ENCODE peak calls at places on chromosomes 4 and X, in ten cellular contexts. M is MM.1S, C is A549, F is stomach, J is breast epithelium, P is uterus, I is SK-N-SH, Z is IMR-90, S is lung, O is H9. A is an unnamed sample.

GRCh38 chrX:122363112-122363511 is 821.0 kb upstream of the GRIA3 start:
- DNase-seq in O (peak; percentile 39), M (no peak), S (no peak), F (no peak), I (no peak), Z (no peak), J (no peak), P (no peak), C (no peak), A (no peak)

GRCh38 chr4:40963912-40964478 is 214.2 kb downstream of the NSUN7 start:
- DNase-seq in Z (peak; percentile 73), M (no peak), O (no peak), I (no peak), C (no peak), F (no peak), P (no peak), S (no peak), J (no peak), A (no peak)

GRCh38 chrX:38880460-38880859 is 79.2 kb downstream of the MID1IP1 start:
- DNase-seq in F (no peak), M (no peak), Z (peak; percentile 56), S (no peak), I (no peak), J (no peak), C (peak; percentile 1), P (no peak), O (no peak), A (no peak)

GRCh38 chr4:186840771-186841301 is 117.2 kb upstream of the FAT1 start:
- DNase-seq in Z (no peak), M (no peak), J (no peak), P (peak; percentile 43), F (no peak), C (no peak), O (no peak), I (no peak), S (no peak), A (no peak)

GRCh38 chr4:108592674-108592986 is 27.7 kb upstream of the RPL34 start:
- DNase-seq in P (no peak), I (no peak), M (no peak), C (no peak), O (no peak), F (no peak), Z (no peak), J (no peak), S (no peak), A (no peak)

GRCh38 chr4:158750379-158750778 is 18.4 kb upstream of the FNIP2 start:
- DNase-seq in S (no peak), Z (peak; percentile 93), J (no peak), P (no peak), O (no peak), M (no peak), I (no peak), F (no peak), C (no peak), A (no peak)

GRCh38 chrX:12548341-12548740 is 242.9 kb upstream of the PRPS2 start:
- DNase-seq in Z (no peak), O (no peak), S (no peak), J (no peak), M (no peak), C (no peak), F (no peak), I (no peak), P (no peak), A (no peak)

GRCh38 chr4:40321671-40322131 is 13.4 kb upstream of the CHRNA9 start:
- DNase-seq in I (no peak), C (no peak), J (no peak), P (no peak), M (peak; percentile 3), F (no peak), Z (peak; percentile 79), S (no peak), O (no peak), A (no peak)

GRCh38 chr4:168440442-168441264 is 39.6 kb downstream of the DDX60L start:
- DNase-seq in M (no peak), F (no peak), P (no peak), O (no peak), S (no peak), Z (peak; percentile 62), I (no peak), C (peak; percentile 77), J (no peak), A (no peak)

GRCh38 chr4:73599182-73599581 is 21.1 kb downstream of the RASSF6 start:
- DNase-seq in O (peak; percentile 82), P (no peak), F (peak; percentile 69), C (peak; percentile 51), I (no peak), S (no peak), J (peak; percentile 42), Z (peak; percentile 73), M (peak; percentile 56), A (peak; percentile 53)

GRCh38 chrX:24113161-24113560 is 36.4 kb upstream of the ZFX start:
- DNase-seq in M (no peak), S (no peak), J (no peak), C (no peak), P (no peak), O (no peak), Z (peak; percentile 76), I (no peak), F (no peak), A (no peak)

GRCh38 chrX:95290455-95290854 is 1394.2 kb upstream of the DIAPH2 start:
- DNase-seq in P (no peak), Z (no peak), S (no peak), I (no peak), C (no peak), M (no peak), F (no peak), J (no peak), O (no peak), A (no peak)

GRCh38 chrX:118780915-118781314 is 42.7 kb upstream of the ZCCHC12 start:
- DNase-seq in P (no peak), I (no peak), Z (peak; percentile 24), S (no peak), O (no peak), M (no peak), C (no peak), F (no peak), J (no peak), A (no peak)

GRCh38 chr4:121668368-121669162 is 28.2 kb downstream of the ANXA5 start:
- DNase-seq in O (no peak), I (no peak), S (no peak), Z (peak; percentile 99), M (no peak), C (no peak), P (no peak), J (no peak), F (no peak), A (no peak)

DNA sequence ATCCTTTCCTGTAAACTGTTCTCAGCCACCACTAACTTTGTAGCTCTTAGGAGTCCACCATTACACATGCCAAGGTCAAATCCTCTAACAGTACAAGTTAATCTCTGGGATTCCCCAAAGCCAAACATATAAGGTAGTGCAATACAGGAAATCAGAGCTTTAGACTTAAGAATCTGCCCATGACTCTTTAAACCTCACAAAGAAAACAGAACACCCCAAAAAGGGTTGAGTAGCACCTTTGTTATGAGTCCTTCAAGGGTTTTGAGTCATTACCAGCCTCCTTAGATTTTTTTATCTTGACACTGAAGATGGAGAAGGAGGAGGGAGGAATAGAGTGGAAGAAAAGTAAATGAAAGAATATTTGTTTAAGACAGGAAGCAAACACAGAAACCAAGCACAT is 243.9 kb upstream of the SPANXN1 start:
- DNase-seq in C (no peak), O (no peak), F (no peak), S (no peak), P (no peak), I (no peak), J (no peak), Z (no peak), M (no peak), A (no peak)
- H3K9me3 ChIP-seq in C (no peaks in the 10 kb centered on the region), O (peaks cover 11% of the 10 kb centered on the region), F (no peaks in the 10 kb centered on the region), S (no peaks in the 10 kb centered on the region), P (no peaks in the 10 kb centered on the region), I (no peaks in the 10 kb centered on the region), J (no peaks in the 10 kb centered on the region), Z (peaks cover 2% of the 10 kb centered on the region), M (no peaks in the 10 kb centered on the region), A (no peaks in the 10 kb centered on the region)

DNA sequence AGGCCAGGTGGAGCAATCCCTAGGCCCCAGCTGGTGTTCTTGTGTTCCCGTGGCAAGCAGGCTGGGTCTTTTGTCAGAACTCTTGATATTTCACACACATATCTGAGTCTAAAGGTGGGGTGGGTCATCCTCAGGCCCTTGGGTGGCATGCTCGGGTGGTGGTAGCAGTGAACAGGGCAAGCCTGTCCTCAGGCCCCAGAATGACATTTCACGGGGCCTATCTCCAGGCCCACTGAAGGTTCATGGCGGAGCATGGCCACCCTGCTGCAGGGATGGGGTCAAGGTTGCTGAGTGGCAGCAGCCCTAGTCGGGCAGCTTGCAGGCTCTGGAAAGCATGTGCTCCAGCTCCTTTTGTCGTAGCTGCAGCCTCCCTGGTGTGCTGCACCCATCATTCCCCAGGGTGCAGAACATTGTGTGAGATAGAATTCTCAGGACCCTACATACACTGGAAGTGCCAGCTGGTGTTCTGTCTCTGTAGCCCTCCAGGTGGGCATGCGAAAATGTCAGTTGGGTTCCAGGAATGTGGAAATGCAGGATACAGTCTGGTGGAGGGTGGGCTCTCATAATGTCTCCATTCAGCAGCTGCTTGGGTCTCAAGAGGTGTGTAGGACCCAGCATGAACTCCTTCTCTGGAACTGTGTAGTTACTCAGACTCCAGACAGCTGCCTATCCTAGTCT is 1571.8 kb downstream of the STIM2 start:
- DNase-seq in M (no peak), Z (no peak), J (no peak), C (no peak), F (no peak), S (no peak), P (no peak), O (no peak), I (no peak), A (no peak)
- H3K9me3 ChIP-seq in M (no peaks in the 10 kb centered on the region), Z (no peaks in the 10 kb centered on the region), J (no peaks in the 10 kb centered on the region), C (no peaks in the 10 kb centered on the region), F (no peaks in the 10 kb centered on the region), S (no peaks in the 10 kb centered on the region), P (no peaks in the 10 kb centered on the region), O (no peaks in the 10 kb centered on the region), I (no peaks in the 10 kb centered on the region), A (no peaks in the 10 kb centered on the region)

GRCh38 chrX:536616-537015 is 94.0 kb upstream of the SHOX start:
- DNase-seq in S (no peak), M (no peak), O (no peak), F (no peak), C (no peak), J (no peak), P (no peak), Z (no peak), I (no peak), A (no peak)
- H3K9me3 ChIP-seq in S (peaks cover 1% of the 10 kb centered on the region), M (no peaks in the 10 kb centered on the region), O (no peaks in the 10 kb centered on the region), F (peaks cover 23% of the 10 kb centered on the region), C (no peaks in the 10 kb centered on the region), J (peaks cover 8% of the 10 kb centered on the region), P (no peaks in the 10 kb centered on the region), Z (peaks cover 23% of the 10 kb centered on the region), I (no peaks in the 10 kb centered on the region), A (no peaks in the 10 kb centered on the region)

DNA sequence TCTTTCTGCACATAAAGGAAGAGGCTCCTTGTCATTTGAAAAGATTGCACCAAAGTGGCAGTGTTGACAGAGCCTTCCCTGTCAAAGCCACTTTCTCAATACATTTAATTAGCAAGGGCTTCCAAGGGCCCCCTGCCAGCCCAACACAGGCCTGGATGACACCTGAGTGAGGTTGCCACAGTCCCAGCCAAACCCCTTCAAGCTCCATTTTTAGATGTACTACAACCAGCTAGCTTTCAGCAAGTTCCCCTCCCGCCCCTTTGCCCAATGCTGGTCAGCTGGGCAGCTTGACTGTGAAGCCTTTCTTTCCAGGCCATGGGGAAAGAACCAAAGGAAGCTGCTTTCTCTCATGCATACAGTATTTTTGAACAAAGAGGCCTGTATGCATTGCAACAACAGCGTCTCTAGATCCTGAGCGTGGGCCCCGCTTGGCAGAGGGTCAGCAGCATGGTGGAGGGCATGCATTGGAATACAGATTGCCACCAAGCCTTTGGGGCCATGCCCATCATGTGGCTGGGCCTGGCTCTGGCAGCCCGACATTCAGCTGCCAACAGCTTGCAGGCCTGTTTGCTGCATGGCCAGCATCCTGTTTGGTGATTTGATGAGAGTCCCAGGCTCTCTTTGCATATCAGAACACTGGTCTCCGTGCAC is 261.1 kb upstream of the GATB start:
- DNase-seq in I (no peak), M (no peak), P (no peak), Z (no peak), O (no peak), F (no peak), J (no peak), S (no peak), C (no peak), A (no peak)
- H3K9me3 ChIP-seq in I (no peaks in the 10 kb centered on the region), M (no peaks in the 10 kb centered on the region), P (no peaks in the 10 kb centered on the region), Z (no peaks in the 10 kb centered on the region), O (no peaks in the 10 kb centered on the region), F (no peaks in the 10 kb centered on the region), J (no peaks in the 10 kb centered on the region), S (no peaks in the 10 kb centered on the region), C (no peaks in the 10 kb centered on the region), A (no peaks in the 10 kb centered on the region)

A was measured in PC-9.